ENCODE peak calls at places on chromosome 22, in nine cellular contexts. Y is body of pancreas; U is IMR-90; T is aorta; K is CD4-positive, CD25-positive, alpha-beta regulatory T cell; C is HCT116; W is hepatocyte; B is kidney; R is cardiac muscle cell. X is an unnamed sample.

GRCh38 chr22:36863979-36864378 is 3.2 kb downstream of the NCF4 start:
- DNase-seq in Y (no peak), U (no peak), T (no peak), K (no peak), C (no peak), W (no peak), B (no peak), R (no peak), X (no peak)

GRCh38 chr22:43883012-43883661 is 8.7 kb downstream of the PNPLA5 start:
- DNase-seq in Y (peak; percentile 28), U (peak; percentile 81), T (peak; percentile 67), K (no peak), C (peak; percentile 81), W (peak; percentile 78), B (peak; percentile 53), R (peak; percentile 66), X (no peak)

GRCh38 chr22:35552186-35552842 is 11.7 kb downstream of the RASD2 start:
- DNase-seq in Y (no peak), U (no peak), T (no peak), K (peak; percentile 74), C (peak; percentile 42), W (peak; percentile 48), B (no peak), R (peak; percentile 43), X (no peak)

GRCh38 chr22:42283288-42284229 is 13.1 kb upstream of the TCF20 start:
- DNase-seq in Y (no peak), U (no peak), T (peak; percentile 76), K (no peak), C (no peak), W (peak; percentile 76), B (peak; percentile 75), R (peak; percentile 27), X (no peak)

GRCh38 chr22:17769716-17770082 is 4.6 kb downstream of the BID start:
- DNase-seq in Y (peak; percentile 10), U (no peak), T (peak; percentile 63), K (no peak), C (no peak), W (no peak), B (no peak), R (no peak), X (no peak)

GRCh38 chr22:44070029-44070428 is 45.9 kb downstream of the PARVB start:
- DNase-seq in Y (no peak), U (no peak), T (no peak), K (no peak), C (no peak), W (no peak), B (no peak), R (no peak), X (peak; percentile 12)

GRCh38 chr22:30079952-30080533 is at the start of gene HORMAD2:
- DNase-seq in Y (no peak), U (no peak), T (no peak), K (no peak), C (no peak), W (peak; percentile 70), B (peak; percentile 86), R (peak; percentile 77), X (peak; percentile 48)

GRCh38 chr22:50445071-50445879 is 29.6 kb downstream of the SBF1 start:
- DNase-seq in Y (no peak), U (no peak), T (no peak), K (no peak), C (no peak), W (no peak), B (peak; percentile 75), R (no peak), X (peak; percentile 56)

DNA sequence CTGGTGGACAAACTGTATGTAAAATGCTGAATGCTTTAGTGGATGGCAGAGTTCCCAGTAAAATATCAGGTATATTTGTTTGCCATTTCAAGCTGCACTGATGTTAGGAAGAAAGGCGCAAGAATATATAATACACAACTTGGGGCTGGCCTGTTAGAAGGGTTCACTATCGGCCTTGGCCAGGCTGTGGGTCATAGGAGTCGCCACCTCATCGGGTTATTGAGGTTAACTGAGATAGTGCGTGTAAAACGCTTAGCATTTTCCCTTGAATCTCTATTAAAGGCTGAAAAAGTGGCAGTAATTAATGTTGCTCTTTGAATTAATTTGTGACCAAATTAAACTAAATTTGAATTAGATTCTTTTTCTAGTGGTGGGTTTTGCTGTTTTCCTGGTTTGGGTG is 5.1 kb downstream of the FAM118A start:
- DNase-seq in Y (no peak), U (no peak), T (no peak), K (no peak), C (no peak), W (no peak), B (peak; percentile 2), R (no peak), X (peak; percentile 1)
- H3K27ac ChIP-seq in Y (peak overlapping the region; percentile 47), U (no peak overlapping the region), T (no peak overlapping the region), K (peak overlapping the region; percentile 100), C (no peak overlapping the region), W (peak overlapping the region; percentile 86), B (no peak overlapping the region), R (peak overlapping the region; percentile 74), X (no peak overlapping the region)

GRCh38 chr22:48806227-48806781 is 1021.4 kb downstream of the BRD1 start:
- DNase-seq in Y (no peak), U (no peak), T (peak; percentile 70), K (no peak), C (no peak), W (no peak), B (no peak), R (no peak), X (no peak)
- H3K9me3 ChIP-seq in Y (no peaks in the 10 kb centered on the region), U (peaks cover 55% of the 10 kb centered on the region), T (no peaks in the 10 kb centered on the region), K (no peaks in the 10 kb centered on the region), C (no peaks in the 10 kb centered on the region), W (no peaks in the 10 kb centered on the region), B (no peaks in the 10 kb centered on the region), R (no peaks in the 10 kb centered on the region), X (no peaks in the 10 kb centered on the region)

GRCh38 chr22:20028855-20029549 is 8.1 kb downstream of the TANGO2 start:
- DNase-seq in Y (no peak), U (no peak), T (no peak), K (no peak), C (no peak), W (no peak), B (no peak), R (no peak), X (peak; percentile 7)
- H3K4me1 ChIP-seq in Y (peaks cover 22% of the 10 kb centered on the region), U (peaks cover 3% of the 10 kb centered on the region), T (no peaks in the 10 kb centered on the region), K (peaks cover 24% of the 10 kb centered on the region), C (peaks cover 2% of the 10 kb centered on the region), W (no peaks in the 10 kb centered on the region), B (no peaks in the 10 kb centered on the region), R (peaks cover 6% of the 10 kb centered on the region), X (peaks cover 24% of the 10 kb centered on the region)

GRCh38 chr22:24159650-24160049 is 21.6 kb upstream of the SUSD2 start:
- DNase-seq in Y (no peak), U (no peak), T (no peak), K (no peak), C (no peak), W (no peak), B (no peak), R (no peak), X (no peak)
- H3K27ac ChIP-seq in Y (no peak overlapping the region), U (no peak overlapping the region), T (no peak overlapping the region), K (no peak overlapping the region), C (no peak overlapping the region), W (no peak overlapping the region), B (no peak overlapping the region), R (no peak overlapping the region), X (peak overlapping the region; percentile 76)

DNA sequence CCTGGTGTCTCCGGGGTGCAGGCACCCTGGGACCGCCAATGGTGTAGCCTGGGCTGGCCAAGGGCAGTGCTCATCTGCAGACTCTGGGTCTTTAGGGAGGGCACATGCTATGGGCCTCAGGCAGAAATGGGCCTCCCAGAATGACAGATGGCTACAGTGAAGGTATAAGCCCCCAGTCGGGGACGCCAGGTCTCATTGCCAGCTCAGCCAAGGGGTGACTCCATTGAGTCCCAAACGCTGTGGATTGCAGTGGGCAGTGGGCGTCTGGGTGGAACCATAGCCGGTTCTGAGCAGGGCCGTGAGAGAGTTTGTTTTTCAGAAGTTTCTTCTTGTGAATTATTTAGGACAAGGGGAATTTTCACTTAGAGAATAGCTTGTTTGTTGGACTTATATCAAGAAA is 516.9 kb downstream of the TBC1D22A start:
- DNase-seq in Y (no peak), U (no peak), T (peak; percentile 42), K (no peak), C (no peak), W (no peak), B (peak; percentile 63), R (no peak), X (no peak)
- H3K9me3 ChIP-seq in Y (no peaks in the 10 kb centered on the region), U (no peaks in the 10 kb centered on the region), T (no peaks in the 10 kb centered on the region), K (no peaks in the 10 kb centered on the region), C (no peaks in the 10 kb centered on the region), W (no peaks in the 10 kb centered on the region), B (no peaks in the 10 kb centered on the region), R (no peaks in the 10 kb centered on the region), X (no peaks in the 10 kb centered on the region)

DNA sequence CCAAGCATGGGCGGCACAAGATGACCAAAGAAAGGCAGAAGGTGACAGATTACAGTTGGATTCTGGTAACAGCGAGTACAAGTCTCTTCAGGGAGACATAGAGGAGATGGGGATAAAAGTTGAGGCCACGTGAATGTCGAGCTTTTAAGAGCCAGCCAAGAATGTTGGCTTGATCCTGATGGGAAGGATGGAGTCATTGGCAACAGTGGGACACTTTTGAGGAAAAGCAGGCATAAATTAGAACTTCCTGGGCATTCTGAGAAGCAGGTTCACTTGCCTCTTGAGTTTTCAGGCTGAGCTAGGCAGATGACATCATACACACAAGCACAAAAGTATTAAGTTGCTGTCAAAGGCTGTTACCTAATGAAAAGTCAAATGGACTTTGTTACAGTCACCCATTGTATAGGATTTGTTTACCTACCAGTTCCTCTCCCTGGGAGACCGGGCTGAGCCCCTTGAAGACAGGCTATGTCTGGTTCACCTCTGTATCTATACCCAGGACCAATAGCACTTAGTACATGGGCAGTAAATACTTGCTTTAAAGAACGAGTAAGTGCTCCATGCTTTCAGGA is 41.1 kb downstream of the TNRC6B start:
- DNase-seq in Y (no peak), U (peak; percentile 31), T (no peak), K (no peak), C (no peak), W (peak; percentile 46), B (no peak), R (no peak), X (no peak)
- H3K4me1 ChIP-seq in Y (peaks cover 31% of the 10 kb centered on the region), U (peaks cover 12% of the 10 kb centered on the region), T (peaks cover 2% of the 10 kb centered on the region), K (peaks cover 63% of the 10 kb centered on the region), C (no peaks in the 10 kb centered on the region), W (peaks cover 29% of the 10 kb centered on the region), B (peaks cover 14% of the 10 kb centered on the region), R (peaks cover 16% of the 10 kb centered on the region), X (peaks cover 40% of the 10 kb centered on the region)

GRCh38 chr22:19705181-19705934 is 8.9 kb upstream of the SEPTIN5 start:
- DNase-seq in Y (no peak), U (no peak), T (no peak), K (no peak), C (no peak), W (peak; percentile 3), B (peak; percentile 41), R (no peak), X (no peak)
- H3K27ac ChIP-seq in Y (no peak overlapping the region), U (no peak overlapping the region), T (no peak overlapping the region), K (no peak overlapping the region), C (no peak overlapping the region), W (no peak overlapping the region), B (no peak overlapping the region), R (no peak overlapping the region), X (no peak overlapping the region)